ENCODE peak calls at places on chromosomes 5 and 9, in nine cellular contexts. P is RKO; A is T-cell; Y is fibroblast of gingiva; E is kidney; S is activated CD8-positive, alpha-beta memory T cell treated with anti-CD3 and anti-CD28 coated beads for 1 hour; F is foreskin fibroblast; V is dorsolateral prefrontal cortex; H is stimulated activated CD4-positive, alpha-beta T cell treated with anti-CD3 and anti-CD28 coated beads, Interleukin-15, amount 100 ng/mL, for 24 hours. L is an unnamed sample.

GRCh38 chr5:72556351-72557146 is 49.3 kb upstream of the ZNF366 start:
- DNase-seq in P (no peak), A (no peak), Y (peak; percentile 81), E (peak; percentile 86), S (no peak), F (peak; percentile 78), V (peak; percentile 53), H (peak; percentile 67), L (peak; percentile 66)

GRCh38 chr5:125700380-125700856 is 722.8 kb upstream of the GRAMD2B start:
- DNase-seq in P (no peak), A (no peak), Y (no peak), E (no peak), S (no peak), F (no peak), V (no peak), H (no peak), L (no peak)

GRCh38 chr9:112562235-112562958 is 75.8 kb downstream of the KIAA1958 start:
- DNase-seq in P (no peak), A (no peak), Y (no peak), E (no peak), S (no peak), F (no peak), V (no peak), H (no peak), L (no peak)

GRCh38 chr9:7613931-7614330 is 185.6 kb downstream of the DMAC1 start:
- DNase-seq in P (no peak), A (no peak), Y (no peak), E (no peak), S (no peak), F (no peak), V (no peak), H (no peak), L (no peak)

GRCh38 chr5:123367739-123368138 is 55.5 kb downstream of the CEP120 start:
- DNase-seq in P (peak; percentile 38), A (no peak), Y (no peak), E (no peak), S (no peak), F (no peak), V (no peak), H (no peak), L (no peak)

GRCh38 chr9:15374310-15374709 is 48.4 kb upstream of the SNAPC3 start:
- DNase-seq in P (no peak), A (no peak), Y (no peak), E (no peak), S (no peak), F (no peak), V (no peak), H (no peak), L (no peak)

GRCh38 chr5:135880278-135880677 is 15.4 kb downstream of the IL9 start:
- DNase-seq in P (no peak), A (no peak), Y (no peak), E (no peak), S (no peak), F (no peak), V (no peak), H (peak; percentile 21), L (no peak)

GRCh38 chr5:96790851-96791513 is 16.8 kb downstream of the ERAP1 start:
- DNase-seq in P (no peak), A (no peak), Y (peak; percentile 56), E (no peak), S (no peak), F (peak; percentile 23), V (no peak), H (no peak), L (no peak)

GRCh38 chr5:127216906-127217675 is 73.5 kb upstream of the MEGF10 start:
- DNase-seq in P (no peak), A (no peak), Y (no peak), E (no peak), S (no peak), F (no peak), V (no peak), H (no peak), L (no peak)

GRCh38 chr5:61613679-61614078 is 281.6 kb downstream of the ZSWIM6 start:
- DNase-seq in P (no peak), A (no peak), Y (no peak), E (no peak), S (no peak), F (no peak), V (no peak), H (no peak), L (no peak)

GRCh38 chr5:123524146-123524545 is 12.2 kb downstream of the CSNK1G3 start:
- DNase-seq in P (no peak), A (no peak), Y (no peak), E (no peak), S (no peak), F (no peak), V (no peak), H (no peak), L (no peak)

GRCh38 chr5:131270809-131271208 is 7.0 kb downstream of the CDC42SE2 start:
- DNase-seq in P (no peak), A (no peak), Y (no peak), E (no peak), S (no peak), F (peak; percentile 56), V (no peak), H (no peak), L (no peak)

GRCh38 chr5:30502277-30502676 is 691.2 kb upstream of the CDH6 start:
- DNase-seq in P (no peak), A (no peak), Y (no peak), E (no peak), S (no peak), F (no peak), V (no peak), H (no peak), L (no peak)

GRCh38 chr5:179357036-179357435 is 11.8 kb upstream of the ADAMTS2 start:
- DNase-seq in P (no peak), A (no peak), Y (peak; percentile 48), E (no peak), S (no peak), F (no peak), V (no peak), H (no peak), L (no peak)

GRCh38 chr9:129580211-129580915 is 40.5 kb downstream of the C9orf50 start:
- DNase-seq in P (no peak), A (no peak), Y (no peak), E (no peak), S (no peak), F (no peak), V (no peak), H (peak; percentile 48), L (no peak)

GRCh38 chr9:89391585-89391984 is 73.3 kb downstream of the SECISBP2 start:
- DNase-seq in P (no peak), A (no peak), Y (no peak), E (no peak), S (no peak), F (no peak), V (no peak), H (no peak), L (no peak)

GRCh38 chr9:78592866-78593265 is 295.9 kb downstream of the PSAT1 start:
- DNase-seq in P (peak; percentile 2), A (no peak), Y (peak; percentile 34), E (no peak), S (no peak), F (peak; percentile 75), V (no peak), H (no peak), L (no peak)